ENCODE peak calls at places on chromosomes 4 and X, in ten cellular contexts. A is stimulated activated naive CD8-positive, alpha-beta T cell treated with anti-CD3 and anti-CD28 coated beads, Interleukin-15, Interleukin-2, amounts not matched to agents 100 U/mL and 50 U/mL, for 24 hours; T is lung; M is mesothelial cell of epicardium; S is sciatic nerve; L is activated gamma-delta T cell treated with anti-CD3 and anti-CD28 coated beads, Interleukin-2, amount 50 U/mL, for 16 hours; O is cardiac fibroblast; W is ACHN; Z is naive thymus-derived CD8-positive, alpha-beta T cell; E is GM13976. Q is an unnamed sample.

GRCh38 chr4:11904117-11904535 is 475.4 kb upstream of the HS3ST1 start:
- DNase-seq in A (no peak), T (peak), M (no peak), S (no peak), L (no peak), O (peak), W (no peak), Z (no peak), E (no peak), Q (no peak)

GRCh38 chr4:181618038-181618618 is 625.1 kb upstream of the TENM3 start:
- DNase-seq in A (no peak), T (no peak), M (no peak), S (no peak), L (no peak), O (no peak), W (no peak), Z (no peak), E (no peak), Q (no peak)

GRCh38 chr4:35793766-35794165 is 450.5 kb downstream of the ARAP2 start:
- DNase-seq in A (no peak), T (no peak), M (no peak), S (no peak), L (no peak), O (no peak), W (no peak), Z (no peak), E (no peak), Q (no peak)

GRCh38 chr4:81455895-81456294 is 15.8 kb downstream of the RASGEF1B start:
- DNase-seq in A (no peak), T (no peak), M (no peak), S (no peak), L (no peak), O (no peak), W (no peak), Z (no peak), E (no peak), Q (peak)

GRCh38 chr4:7852568-7853185 is 87.0 kb downstream of the AFAP1 start:
- DNase-seq in A (peak), T (no peak), M (no peak), S (peak), L (no peak), O (peak), W (peak), Z (no peak), E (no peak), Q (no peak)

GRCh38 chrX:3271485-3272186 is 74.8 kb downstream of the MXRA5 start:
- DNase-seq in A (no peak), T (no peak), M (no peak), S (no peak), L (no peak), O (peak), W (peak), Z (no peak), E (no peak), Q (peak)

GRCh38 chr4:94304365-94304971 is 38.2 kb downstream of the HPGDS start:
- DNase-seq in A (peak), T (no peak), M (no peak), S (no peak), L (no peak), O (peak), W (peak), Z (no peak), E (no peak), Q (peak)

GRCh38 chr4:173505924-173506779 is 23.9 kb downstream of the HAND2 start:
- DNase-seq in A (peak), T (no peak), M (no peak), S (no peak), L (no peak), O (peak), W (peak), Z (no peak), E (peak), Q (peak)

Q was measured in KBM-7.